ENCODE peak calls at places on chromosomes 4 and X, in six cellular contexts. X is pancreas, A is lung, Y is cardiac muscle cell, R is foreskin fibroblast, K is fibroblast of pulmonary artery. E is an unnamed sample.
A peak's percentile ranks its signal among the peaks of the same experiment; 100 is the strongest.

GRCh38 chrX:136347706-136348105 is 46.9 kb downstream of the ADGRG4 start:
- DNase-seq in X (no peak), A (no peak), Y (no peak), R (no peak), K (no peak), E (peak; percentile 48)

GRCh38 chr4:173025131-173025530 is 143.5 kb upstream of the GALNT7 start:
- DNase-seq in X (peak; percentile 62), A (peak; percentile 43), Y (peak; percentile 80), R (peak; percentile 83), K (peak; percentile 84), E (peak; percentile 70)

GRCh38 chrX:43121637-43122036 is 343.7 kb upstream of the PPP1R2C start:
- DNase-seq in X (no peak), A (no peak), Y (no peak), R (no peak), K (peak; percentile 6), E (peak; percentile 11)

GRCh38 chrX:45133465-45133864 is 67.2 kb downstream of the DIPK2B start:
- DNase-seq in X (no peak), A (no peak), Y (no peak), R (no peak), K (no peak), E (no peak)

GRCh38 chrX:123184858-123185251 is 777 bp downstream of the GRIA3 start:
- DNase-seq in X (no peak), A (no peak), Y (peak; percentile 38), R (peak; percentile 55), K (no peak), E (no peak)

GRCh38 chr4:47646372-47646771 is 161.3 kb downstream of the ATP10D start:
- DNase-seq in X (no peak), A (no peak), Y (no peak), R (peak; percentile 25), K (no peak), E (no peak)

GRCh38 chrX:19064175-19064574 is 58.1 kb downstream of the ADGRG2 start:
- DNase-seq in X (no peak), A (no peak), Y (no peak), R (no peak), K (peak; percentile 28), E (peak; percentile 66)

GRCh38 chrX:19579485-19579884 is 64.2 kb upstream of the MAP3K15 start:
- DNase-seq in X (no peak), A (no peak), Y (no peak), R (peak; percentile 71), K (peak; percentile 71), E (peak; percentile 69)

GRCh38 chr4:121674696-121675095 is 22.1 kb downstream of the ANXA5 start:
- DNase-seq in X (no peak), A (no peak), Y (no peak), R (no peak), K (no peak), E (no peak)

GRCh38 chrX:84188320-84188834 is 378 bp upstream of the RPS6KA6 start:
- DNase-seq in X (peak; percentile 26), A (peak; percentile 32), Y (peak; percentile 78), R (peak; percentile 77), K (peak; percentile 58), E (peak; percentile 34)

GRCh38 chr4:124177647-124178425 is 534.7 kb downstream of the ANKRD50 start:
- DNase-seq in X (no peak), A (no peak), Y (no peak), R (peak; percentile 72), K (peak; percentile 89), E (peak; percentile 96)

GRCh38 chr4:17398035-17398434 is 113.9 kb downstream of the QDPR start:
- DNase-seq in X (no peak), A (no peak), Y (no peak), R (peak; percentile 6), K (no peak), E (no peak)

GRCh38 chr4:144583658-144584057 is 62.3 kb upstream of the HHIP start:
- DNase-seq in X (no peak), A (no peak), Y (no peak), R (peak; percentile 87), K (peak; percentile 79), E (peak; percentile 80)

GRCh38 chr4:157045507-157046127 is 30.3 kb upstream of the GLRB start:
- DNase-seq in X (peak; percentile 24), A (no peak), Y (peak; percentile 63), R (peak; percentile 84), K (peak; percentile 87), E (peak; percentile 69)

GRCh38 chrX:129930941-129931410 is 25.0 kb downstream of the UTP14A start:
- DNase-seq in X (no peak), A (no peak), Y (peak; percentile 24), R (no peak), K (peak; percentile 11), E (no peak)

GRCh38 chr4:99209671-99210070 is 9.4 kb downstream of the ADH6 start:
- DNase-seq in X (no peak), A (no peak), Y (no peak), R (peak; percentile 17), K (peak; percentile 24), E (peak; percentile 13)

GRCh38 chrX:13652256-13653021 is 502 bp upstream of the TCEANC start:
- DNase-seq in X (no peak), A (no peak), Y (no peak), R (peak; percentile 88), K (peak; percentile 90), E (peak; percentile 73)

GRCh38 chr4:75723117-75723801 is 1.1 kb upstream of the USO1 start:
- DNase-seq in X (no peak), A (no peak), Y (no peak), R (peak; percentile 73), K (peak; percentile 53), E (peak; percentile 84)

GRCh38 chr4:3407930-3408792 is 33.6 kb upstream of the HGFAC start:
- DNase-seq in X (no peak), A (no peak), Y (no peak), R (no peak), K (no peak), E (peak; percentile 12)

GRCh38 chr4:186304816-186305520 is 39.0 kb downstream of the F11 start:
- DNase-seq in X (no peak), A (no peak), Y (no peak), R (no peak), K (peak; percentile 26), E (no peak)

GRCh38 chr4:15651682-15652081 is 3.5 kb downstream of the FBXL5 start:
- DNase-seq in X (no peak), A (no peak), Y (no peak), R (no peak), K (no peak), E (no peak)

GRCh38 chr4:15652191-15652590 is 3.0 kb downstream of the FBXL5 start:
- DNase-seq in X (no peak), A (no peak), Y (no peak), R (no peak), K (no peak), E (no peak)

GRCh38 chr4:15648600-15648999 is 6.6 kb downstream of the FBXL5 start:
- DNase-seq in X (no peak), A (no peak), Y (no peak), R (no peak), K (no peak), E (no peak)

GRCh38 chr4:15653430-15653829 is 1.7 kb downstream of the FBXL5 start:
- DNase-seq in X (no peak), A (no peak), Y (no peak), R (no peak), K (no peak), E (no peak)

GRCh38 chr4:15649914-15650545 is 5.1 kb downstream of the FBXL5 start:
- DNase-seq in X (peak; percentile 9), A (peak; percentile 41), Y (peak; percentile 69), R (peak; percentile 71), K (peak; percentile 63), E (peak; percentile 61)
- H3K4me3 ChIP-seq in X (no peak overlapping the region), A (no peak overlapping the region), Y (no peak overlapping the region), R (no peak overlapping the region), K (no peak overlapping the region), E (no peak overlapping the region)

GRCh38 chrX:49292400-49293362 is 10.8 kb upstream of the GAGE10 start:
- DNase-seq in X (no peak), A (no peak), Y (no peak), R (no peak), K (no peak), E (no peak)
- TF ChIP-seq CTCF in X (no peak), A (no peak), Y (no peak), R (no peak), K (no peak), E (no peak)

GRCh38 chr4:94244087-94244828 is 36.6 kb downstream of the SMARCAD1 start:
- DNase-seq in X (no peak), A (no peak), Y (no peak), R (no peak), K (no peak), E (no peak)
- H3K4me3 ChIP-seq in X (no peak overlapping the region), A (no peak overlapping the region), Y (no peak overlapping the region), R (no peak overlapping the region), K (no peak overlapping the region), E (no peak overlapping the region)

GRCh38 chrX:24168807-24169206 is 19.3 kb downstream of the ZFX start:
- DNase-seq in X (no peak), A (no peak), Y (no peak), R (no peak), K (no peak), E (no peak)
- TF ChIP-seq CTCF in X (no peak), A (no peak), Y (no peak), R (no peak), K (no peak), E (no peak)

GRCh38 chr4:6972911-6973310 is 63.3 kb downstream of the TBC1D14 start:
- DNase-seq in X (no peak), A (no peak), Y (no peak), R (peak; percentile 19), K (no peak), E (no peak)
- H3K4me3 ChIP-seq in X (no peak overlapping the region), A (no peak overlapping the region), Y (no peak overlapping the region), R (no peak overlapping the region), K (no peak overlapping the region), E (no peak overlapping the region)

DNA sequence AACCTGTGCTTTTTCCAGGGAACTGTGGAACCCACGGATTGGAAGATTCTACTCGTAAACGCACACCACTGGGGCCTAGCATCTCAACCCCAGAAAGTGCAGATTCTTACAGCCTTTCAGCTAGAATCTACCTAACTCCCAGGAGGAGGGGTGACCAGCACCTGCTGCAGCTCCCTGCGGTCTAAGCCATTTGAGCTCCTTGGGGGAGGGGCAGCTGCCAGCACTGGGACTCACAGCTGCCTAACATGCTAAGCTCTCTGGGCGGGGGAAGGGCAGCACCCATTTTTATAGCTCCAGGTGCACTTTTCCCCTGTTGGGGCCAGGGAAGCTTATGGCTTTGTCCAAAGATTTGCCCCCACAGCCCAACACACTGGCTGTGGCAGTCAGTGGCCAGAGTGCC is 595.7 kb upstream of the EPHA5 start:
- DNase-seq in X (no peak), A (no peak), Y (peak; percentile 8), R (no peak), K (no peak), E (no peak)
- TF ChIP-seq CTCF in X (no peak), A (no peak), Y (no peak), R (no peak), K (no peak), E (no peak)